ENCODE peak calls at places on chromosomes 16 and 17, in nine cellular contexts. J is omental fat pad, M is esophagus squamous epithelium, R is HFF-Myc, O is foreskin keratinocyte, A is stomach, K is fibroblast of lung, E is ovary, U is upper lobe of right lung. Q is an unnamed sample.

GRCh38 chr17:4163951-4164350 is 21.0 kb downstream of the CYB5D2 start:
- DNase-seq in O (no peak), M (no peak), R (no peak), U (no peak), E (peak), J (no peak), A (no peak), K (no peak), Q (no peak)

GRCh38 chr17:6069611-6070279 is 434 bp upstream of the WSCD1 start:
- DNase-seq in U (no peak), R (no peak), M (no peak), K (no peak), O (no peak), J (no peak), E (no peak), A (no peak), Q (no peak)

GRCh38 chr17:14359251-14359939 is 58.5 kb downstream of the HS3ST3B1 start:
- DNase-seq in K (no peak), M (no peak), J (no peak), A (no peak), E (no peak), R (no peak), O (no peak), U (no peak), Q (no peak)

GRCh38 chr17:48194097-48194550 is 86.6 kb downstream of the SNX11 start:
- DNase-seq in U (no peak), O (peak), E (no peak), R (no peak), A (no peak), K (peak), J (no peak), M (no peak), Q (no peak)

GRCh38 chr17:17569691-17570090 is 21.8 kb downstream of the PEMT start:
- DNase-seq in U (no peak), R (no peak), M (no peak), O (no peak), A (no peak), J (no peak), K (no peak), E (no peak), Q (no peak)

GRCh38 chr17:75489511-75489955 is 25.8 kb downstream of the CASKIN2 start:
- DNase-seq in U (no peak), K (no peak), R (no peak), M (no peak), O (no peak), E (no peak), J (no peak), A (no peak), Q (no peak)

GRCh38 chr16:19291459-19291858 is 5.9 kb downstream of the CLEC19A start:
- DNase-seq in J (no peak), R (no peak), K (peak), M (no peak), A (no peak), U (no peak), E (no peak), O (peak), Q (no peak)

GRCh38 chr16:85234310-85235235 is 122.3 kb upstream of the CIBAR2 start:
- DNase-seq in J (no peak), U (peak), E (peak), A (peak), R (peak), K (peak), M (no peak), O (no peak), Q (peak)

GRCh38 chr17:28901866-28902818 is 737 bp downstream of the DHRS13 start:
- DNase-seq in M (no peak), E (no peak), O (no peak), R (no peak), A (peak), J (peak), K (peak), U (peak), Q (peak)

GRCh38 chr17:58991718-58992331 is 114.9 kb downstream of the TRIM37 start:
- DNase-seq in A (peak), K (peak), R (no peak), U (no peak), M (no peak), E (no peak), O (peak), J (no peak), Q (no peak)

GRCh38 chr17:49509588-49509917 is 14.5 kb downstream of the NGFR start:
- DNase-seq in O (no peak), M (no peak), E (no peak), U (no peak), J (no peak), A (no peak), K (no peak), R (no peak), Q (no peak)

GRCh38 chr16:17564856-17565255 is 94.1 kb upstream of the XYLT1 start:
- DNase-seq in R (no peak), A (no peak), K (no peak), U (no peak), O (no peak), M (no peak), J (no peak), E (no peak), Q (no peak)

GRCh38 chr17:43669971-43670644 is 8.4 kb upstream of the MEOX1 start:
- DNase-seq in U (no peak), R (no peak), A (peak), M (no peak), K (peak), O (no peak), E (no peak), J (no peak), Q (no peak)

GRCh38 chr17:8868092-8868491 is 618 bp upstream of the PIK3R6 start:
- DNase-seq in A (no peak), J (no peak), O (no peak), M (no peak), K (no peak), E (no peak), R (no peak), U (no peak), Q (no peak)

GRCh38 chr16:70578035-70578434 is 54.4 kb downstream of the SF3B3 start:
- DNase-seq in R (no peak), U (no peak), A (no peak), J (no peak), M (no peak), E (no peak), O (no peak), K (no peak), Q (no peak)

GRCh38 chr17:17018021-17018441 is 24.2 kb upstream of the MPRIP start:
- DNase-seq in A (no peak), K (no peak), J (no peak), U (peak), R (no peak), O (no peak), E (no peak), M (no peak), Q (no peak)

GRCh38 chr17:50055426-50056216 is at the start of gene ITGA3:
- DNase-seq in M (no peak), E (peak), U (peak), O (peak), K (peak), J (no peak), R (no peak), A (peak), Q (peak)

GRCh38 chr17:76538941-76539340 is 903 bp upstream of the PRCD start:
- DNase-seq in J (no peak), U (no peak), M (no peak), R (no peak), O (no peak), A (no peak), E (no peak), K (no peak), Q (no peak)

GRCh38 chr16:50548659-50549560 is 714 bp downstream of the NKD1 start:
- DNase-seq in O (no peak), A (peak), U (no peak), E (peak), J (no peak), M (no peak), R (no peak), K (peak), Q (peak)

GRCh38 chr17:51435641-51436091 is 175.3 kb downstream of the UTP18 start:
- DNase-seq in K (no peak), O (peak), J (no peak), U (peak), M (no peak), R (no peak), A (peak), E (no peak), Q (peak)

GRCh38 chr16:53445534-53445933 is 11.3 kb downstream of the RBL2 start:
- DNase-seq in E (no peak), K (no peak), A (no peak), J (no peak), U (no peak), O (no peak), R (no peak), M (no peak), Q (no peak)

GRCh38 chr17:19753661-19754463 is 5.8 kb upstream of the ALDH3A1 start:
- DNase-seq in U (peak), K (no peak), J (no peak), M (no peak), A (peak), O (peak), R (no peak), E (no peak), Q (no peak)
- TF ChIP-seq CTCF in U (peak), K (peak), J (no peak), M (peak), A (peak), O (peak), R (peak), E (no peak), Q (no peak)

DNA sequence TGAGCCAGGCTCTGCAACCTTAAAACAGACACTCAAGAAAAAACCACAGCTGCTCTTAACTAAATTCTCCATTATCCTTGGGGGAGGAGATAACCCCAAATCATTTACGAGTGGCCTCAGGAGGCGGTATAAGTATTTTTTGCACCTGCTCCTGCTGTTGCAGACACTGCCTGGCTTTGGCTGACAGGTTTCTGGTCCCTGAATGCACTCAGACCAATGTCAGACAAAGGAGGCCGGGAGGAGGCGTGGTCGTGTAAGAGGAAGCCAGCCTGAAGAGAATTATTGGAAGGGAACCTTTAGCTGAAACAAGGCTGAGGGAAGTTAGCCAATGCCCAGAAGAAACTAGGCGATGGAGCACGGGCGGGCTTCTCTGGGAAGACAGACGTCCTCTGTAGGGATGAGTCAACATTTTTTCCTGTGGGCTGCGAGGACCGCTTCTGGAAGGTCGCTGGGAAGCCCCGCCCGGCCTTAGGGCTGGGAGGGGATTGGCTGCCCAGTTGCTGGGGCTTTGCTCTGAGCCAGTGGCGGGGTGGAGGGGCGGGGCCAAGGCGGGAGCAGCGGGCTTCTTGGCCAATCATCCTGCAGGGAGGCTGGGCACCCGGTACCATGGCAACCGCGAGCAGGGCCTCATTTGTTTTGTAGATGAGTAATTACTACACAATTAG is 82.3 kb downstream of the CCDC182 start:
- DNase-seq in O (peak), E (peak), R (peak), K (peak), J (peak), M (peak), U (peak), A (peak), Q (peak)
- TF ChIP-seq CTCF in O (no peak), E (peak), R (no peak), K (no peak), J (no peak), M (no peak), U (no peak), A (no peak), Q (no peak)

DNA sequence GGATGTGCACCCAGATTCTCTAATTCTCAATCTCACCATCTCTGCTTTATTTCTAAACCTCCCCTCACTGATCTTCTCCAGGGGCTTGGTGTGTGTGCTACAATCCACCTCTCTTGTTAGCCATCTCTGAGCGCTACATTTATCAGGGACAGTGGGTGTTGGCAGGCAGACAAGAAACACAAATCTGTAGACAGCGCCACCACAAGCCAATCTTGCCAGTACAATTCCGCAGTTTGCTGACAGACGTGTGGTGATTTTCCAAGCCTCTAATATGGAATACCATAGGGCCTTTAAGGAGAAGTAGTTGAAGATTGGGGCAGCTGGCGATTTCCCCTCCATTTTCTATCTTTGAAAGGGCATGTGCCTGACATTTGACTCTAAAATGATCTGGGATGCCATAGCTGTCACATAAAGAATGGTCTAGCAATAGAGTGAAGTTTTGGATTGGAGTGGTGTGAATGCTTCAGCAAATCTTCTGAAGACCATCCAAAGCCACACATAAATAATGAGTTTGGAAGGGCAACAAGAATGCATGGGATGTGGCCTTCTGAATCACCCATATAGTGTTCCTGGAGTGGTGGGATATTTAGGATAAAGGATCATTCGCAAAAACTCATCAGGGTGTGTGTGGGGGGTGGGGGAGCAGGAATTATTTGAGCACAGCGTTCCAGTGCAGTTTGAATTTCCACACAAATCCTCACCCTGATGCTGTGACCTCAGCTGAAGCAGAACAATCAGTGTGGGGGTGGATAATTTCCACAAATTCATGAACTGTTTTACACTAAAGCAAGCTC is 12.0 kb upstream of the ANKFN1 start:
- DNase-seq in A (no peak), J (no peak), R (no peak), O (no peak), U (no peak), M (no peak), E (no peak), K (peak), Q (no peak)
- TF ChIP-seq CTCF in A (no peak), J (no peak), R (no peak), O (no peak), U (no peak), M (no peak), E (no peak), K (no peak), Q (no peak)

DNA sequence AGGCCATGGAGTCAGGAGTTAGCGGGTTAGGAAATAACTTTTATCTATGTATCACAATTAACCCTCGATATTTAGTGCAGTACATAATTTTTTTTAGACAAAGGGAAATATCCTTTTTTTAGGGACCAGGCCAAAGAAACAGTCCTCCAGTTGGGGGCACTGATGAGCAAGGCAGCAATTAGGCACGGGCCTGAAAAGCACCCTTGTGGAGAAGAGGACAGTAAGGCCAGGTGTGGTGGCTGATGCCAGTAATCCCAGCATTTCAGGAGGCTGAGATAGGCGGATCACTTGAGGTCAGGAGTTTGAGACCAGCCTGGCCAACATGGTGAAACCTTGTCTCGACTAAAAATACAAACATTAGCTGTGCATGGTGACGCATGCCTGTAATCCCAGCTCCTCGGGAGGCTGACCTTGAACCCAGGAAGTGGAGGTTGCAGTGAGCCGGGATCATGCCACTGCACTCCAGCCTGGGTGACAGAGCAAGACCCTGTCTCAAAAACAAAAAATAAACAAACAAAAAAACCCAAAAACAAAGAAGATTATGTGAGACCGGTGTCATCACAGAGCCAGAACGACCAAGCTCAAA is 158.3 kb upstream of the NOL11 start:
- DNase-seq in R (no peak), E (no peak), A (no peak), U (no peak), M (no peak), J (no peak), O (no peak), K (no peak), Q (no peak)
- TF ChIP-seq CTCF in R (no peak), E (no peak), A (no peak), U (peak), M (peak), J (no peak), O (peak), K (no peak), Q (no peak)

DNA sequence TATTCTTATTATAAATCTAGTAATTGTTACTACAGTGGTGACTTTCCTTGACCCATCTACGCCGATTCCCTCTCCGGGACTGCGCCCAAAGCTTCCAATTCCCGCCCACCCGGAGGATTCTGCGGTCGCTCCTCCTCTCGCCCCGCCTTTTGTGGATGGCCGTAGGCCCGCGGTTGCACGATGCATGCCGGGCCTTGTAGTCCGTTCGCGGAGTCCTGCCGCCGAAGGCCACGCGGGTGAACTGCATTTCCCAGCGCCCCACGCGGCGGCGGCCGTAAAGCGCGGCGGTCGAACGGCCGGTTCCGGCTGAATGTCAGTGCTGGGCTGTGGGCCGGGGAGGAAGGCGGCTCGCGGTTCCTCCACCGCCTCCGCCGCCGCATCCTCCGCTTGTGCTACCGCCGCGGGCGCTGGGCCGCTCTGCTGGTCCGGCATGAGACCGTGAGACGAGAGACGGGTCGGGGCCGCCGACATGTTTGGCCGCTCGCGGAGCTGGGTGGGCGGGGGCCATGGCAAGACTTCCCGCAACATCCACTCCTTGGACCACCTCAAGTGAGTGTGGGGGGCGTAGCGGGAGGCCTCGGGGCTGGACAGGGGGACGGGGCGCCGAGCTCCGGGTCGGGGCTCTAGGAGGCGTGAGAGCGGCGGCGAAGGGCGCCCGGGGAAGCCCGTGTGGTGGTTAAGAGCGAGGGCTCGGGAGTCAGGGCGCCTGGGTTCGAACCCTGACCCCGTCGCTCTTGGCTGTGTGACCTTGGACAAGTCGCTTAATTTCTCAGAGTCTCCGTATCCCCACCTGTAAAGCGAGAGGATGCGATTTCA is at the start of gene CLEC16A:
- DNase-seq in U (peak), M (peak), O (peak), R (peak), J (peak), A (peak), E (peak), K (peak), Q (peak)
- TF ChIP-seq CTCF in U (no peak), M (peak), O (no peak), R (no peak), J (no peak), A (no peak), E (peak), K (no peak), Q (peak)

DNA sequence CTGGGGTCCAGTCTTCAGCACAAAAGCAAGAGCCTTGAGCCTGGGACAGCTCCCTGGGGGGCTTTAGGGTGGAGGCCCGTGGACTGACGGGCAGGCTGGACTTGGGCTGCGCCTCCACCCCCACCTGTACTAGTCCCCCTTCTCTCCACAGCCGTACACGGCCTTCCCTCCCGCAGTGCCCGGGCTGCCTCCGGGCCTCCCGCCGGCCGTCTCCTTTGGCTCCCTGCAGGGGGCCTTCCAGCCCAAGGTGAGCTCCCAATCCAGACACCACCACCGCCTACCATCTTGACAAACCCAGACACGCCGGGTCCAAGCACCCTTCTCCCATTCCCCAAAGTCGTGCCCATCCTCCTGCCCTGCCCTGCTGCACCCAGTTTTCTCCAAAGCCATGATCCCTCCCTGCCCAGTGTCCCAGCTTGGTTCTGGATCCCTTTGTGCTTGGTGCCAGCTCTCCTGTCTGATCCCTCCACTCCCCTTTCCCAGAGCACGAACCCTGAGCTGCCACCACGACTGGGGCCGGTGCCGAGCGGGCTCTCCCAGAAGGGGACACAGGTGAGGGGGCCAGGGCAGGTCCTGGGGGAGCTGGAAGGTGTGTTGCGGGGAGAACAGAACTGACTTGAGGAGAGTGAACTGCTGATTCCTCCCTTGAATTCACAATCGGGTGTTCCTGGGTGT is 7.1 kb downstream of the FBRS start:
- DNase-seq in R (no peak), M (no peak), J (no peak), A (no peak), U (no peak), K (no peak), O (no peak), E (no peak), Q (no peak)
- TF ChIP-seq CTCF in R (no peak), M (no peak), J (no peak), A (no peak), U (no peak), K (no peak), O (no peak), E (no peak), Q (no peak)

GRCh38 chr17:2176484-2177175 is 121.7 kb downstream of the HIC1 start:
- DNase-seq in J (no peak), U (no peak), O (no peak), E (no peak), M (no peak), K (no peak), A (no peak), R (no peak), Q (no peak)

GRCh38 chr17:2175294-2175628 is 120.4 kb downstream of the HIC1 start:
- DNase-seq in J (no peak), U (no peak), M (no peak), K (no peak), E (no peak), A (no peak), O (no peak), R (no peak), Q (no peak)

GRCh38 chr17:2173005-2173404 is 118.1 kb downstream of the HIC1 start:
- DNase-seq in M (no peak), U (no peak), E (no peak), J (no peak), R (no peak), O (no peak), K (peak), A (no peak), Q (no peak)

GRCh38 chr17:2174048-2174447 is 119.1 kb downstream of the HIC1 start:
- DNase-seq in U (no peak), J (no peak), O (no peak), E (no peak), A (no peak), R (no peak), K (peak), M (no peak), Q (no peak)

GRCh38 chr17:2174471-2175293 is 119.8 kb downstream of the HIC1 start:
- DNase-seq in M (no peak), A (no peak), K (peak), R (no peak), J (no peak), U (peak), O (no peak), E (peak), Q (no peak)
- TF ChIP-seq CTCF in M (no peak), A (no peak), K (no peak), R (no peak), J (no peak), U (peak), O (no peak), E (no peak), Q (no peak)

Q was measured in glutamatergic neuron.